ENCODE peak calls at places on chromosomes 6 and 20, in four cellular contexts. P, H, B and U are unnamed samples.

GRCh38 chr6:7262746-7263335 is 50.2 kb downstream of the SSR1 start:
- DNase-seq in P (no peak), H (no peak), B (no peak), U (no peak)

GRCh38 chr6:169691260-169691659 is 10.6 kb downstream of the WDR27 start:
- DNase-seq in P (no peak), H (no peak), B (no peak), U (no peak)

GRCh38 chr6:33983721-33984465 is 162.0 kb downstream of the GRM4 start:
- DNase-seq in P (no peak), H (no peak), B (no peak), U (peak; percentile 30)

GRCh38 chr6:163964778-163965177 is 550.3 kb downstream of the QKI start:
- DNase-seq in P (no peak), H (no peak), B (no peak), U (no peak)

GRCh38 chr20:44901972-44902371 is 7.9 kb upstream of the PABPC1L start:
- DNase-seq in P (no peak), H (no peak), B (no peak), U (no peak)

GRCh38 chr6:156780117-156780641 is 3.0 kb downstream of the ARID1B start:
- DNase-seq in P (peak; percentile 91), H (peak; percentile 87), B (peak; percentile 71), U (no peak)

GRCh38 chr6:36679043-36679821 is 718 bp downstream of the CDKN1A start:
- DNase-seq in P (peak; percentile 50), H (peak; percentile 75), B (no peak), U (peak; percentile 75)

GRCh38 chr6:70686548-70687133 is 19.0 kb downstream of the SMAP1 start:
- DNase-seq in P (peak; percentile 39), H (peak; percentile 49), B (no peak), U (no peak)

GRCh38 chr6:150492941-150493340 is 106.7 kb upstream of the PLEKHG1 start:
- DNase-seq in P (no peak), H (no peak), B (no peak), U (no peak)

DNA sequence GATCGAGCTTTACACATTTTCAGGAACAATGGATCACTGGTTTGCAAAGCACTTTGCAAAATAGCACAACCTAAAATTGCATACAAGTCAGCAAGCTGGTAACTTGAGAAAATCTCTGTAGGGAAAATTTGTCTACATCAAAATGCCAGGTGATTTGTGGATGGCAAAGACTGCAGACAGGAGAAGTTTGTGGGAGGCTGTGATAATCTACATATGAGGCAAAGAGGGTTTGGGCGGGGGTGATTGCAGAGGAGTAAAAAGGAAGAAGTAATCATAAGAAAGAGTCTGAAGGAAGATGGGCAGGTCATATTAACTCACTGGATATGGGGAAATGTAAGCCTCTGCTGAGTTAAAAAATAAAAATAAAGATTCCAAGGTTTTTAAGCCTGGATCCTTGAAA is 166.3 kb upstream of the STXBP5 start:
- DNase-seq in P (no peak), H (no peak), B (no peak), U (no peak)
- TF ChIP-seq HDAC6 in P (no peak), H (no peak), B (no peak), U (no peak)

GRCh38 chr20:24782221-24782620 is 166.8 kb upstream of the CST7 start:
- DNase-seq in P (no peak), H (no peak), B (no peak), U (no peak)
- H3K4me1 ChIP-seq in P (no peaks in the 10 kb centered on the region), H (no peaks in the 10 kb centered on the region), B (no peaks in the 10 kb centered on the region), U (no peaks in the 10 kb centered on the region)

GRCh38 chr20:16018881-16019280 is 554.4 kb downstream of the KIF16B start:
- DNase-seq in P (no peak), H (no peak), B (no peak), U (no peak)
- TF ChIP-seq HDAC6 in P (no peak), H (no peak), B (no peak), U (no peak)

DNA sequence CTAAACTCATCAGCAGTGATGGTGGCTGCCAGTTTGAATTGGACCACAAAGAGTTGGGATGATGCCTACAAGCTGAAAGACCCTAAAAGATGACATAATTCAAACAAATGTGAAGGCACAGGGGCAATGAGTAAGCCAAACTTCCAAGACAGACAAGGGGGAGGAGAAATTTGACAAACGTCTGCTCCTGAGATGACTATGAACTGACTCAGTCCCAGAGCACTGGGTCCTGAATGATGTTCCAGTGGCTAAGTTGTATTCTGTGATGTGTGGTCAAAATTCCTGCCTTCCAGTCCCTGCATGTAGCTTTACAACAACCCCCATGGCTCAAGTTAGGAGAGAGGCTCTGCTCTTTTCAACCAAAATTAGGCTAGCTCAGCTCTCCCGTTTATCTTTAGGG is 86.1 kb upstream of the SIRPA start:
- DNase-seq in P (peak; percentile 32), H (no peak), B (no peak), U (no peak)
- H3K4me1 ChIP-seq in P (peaks cover 46% of the 10 kb centered on the region), H (no peaks in the 10 kb centered on the region), B (peaks cover 11% of the 10 kb centered on the region), U (peaks cover 17% of the 10 kb centered on the region)

DNA sequence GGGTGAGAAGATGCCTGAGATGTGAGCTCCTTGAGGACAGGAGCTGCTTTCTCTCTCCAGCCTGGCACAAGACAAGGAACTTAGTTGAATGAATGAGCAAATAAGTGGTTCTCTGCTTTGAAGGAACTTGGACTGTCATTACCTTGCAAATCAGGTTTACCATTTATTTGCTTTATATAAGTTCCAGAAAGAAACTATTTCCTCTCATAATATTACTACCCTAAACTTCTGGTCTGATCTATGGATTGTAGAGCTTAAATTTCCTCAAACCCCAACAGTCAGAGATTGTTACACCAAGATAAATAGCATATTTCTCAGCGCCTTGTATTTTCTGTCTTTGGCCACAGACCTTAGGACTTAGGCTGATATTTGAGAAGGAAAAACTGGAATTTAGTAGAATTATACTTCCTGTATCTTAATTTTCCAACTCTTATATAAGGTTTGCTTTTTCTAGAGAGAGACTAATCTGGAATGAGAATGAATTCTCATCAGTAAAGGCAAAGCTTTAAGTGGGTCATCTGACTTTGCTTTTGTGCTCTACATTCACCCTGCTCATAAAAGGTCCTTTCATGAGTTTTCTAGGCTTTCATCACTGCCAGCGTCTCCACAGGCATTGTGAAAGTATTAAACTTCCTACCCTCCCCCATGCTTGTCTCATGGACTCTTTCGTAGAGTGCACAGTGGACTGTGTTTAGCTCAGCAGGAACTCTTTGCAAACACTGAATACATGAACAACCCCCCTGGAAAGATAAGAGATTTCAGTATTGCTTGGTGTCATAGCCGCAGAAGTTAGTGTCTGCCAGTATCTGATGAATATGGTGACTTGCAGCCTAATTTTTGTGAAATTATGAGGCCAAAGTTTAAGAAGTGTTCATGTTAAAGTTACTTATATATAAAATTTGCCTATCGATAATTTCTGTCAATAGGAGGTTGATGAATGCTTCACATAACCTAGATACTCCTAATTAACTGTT is 74.0 kb downstream of the PTPRA start:
- DNase-seq in P (peak; percentile 100), H (peak; percentile 77), B (no peak), U (no peak)
- TF ChIP-seq HDAC6 in P (no peak), H (no peak), B (no peak), U (no peak)

GRCh38 chr20:24769878-24770627 is 179.0 kb upstream of the CST7 start:
- DNase-seq in P (no peak), H (no peak), B (no peak), U (no peak)

GRCh38 chr20:24773168-24773567 is 175.9 kb upstream of the CST7 start:
- DNase-seq in P (no peak), H (no peak), B (no peak), U (no peak)

GRCh38 chr20:24770628-24771556 is 178.2 kb upstream of the CST7 start:
- DNase-seq in P (no peak), H (no peak), B (no peak), U (no peak)

GRCh38 chr20:24772667-24773066 is 176.4 kb upstream of the CST7 start:
- DNase-seq in P (no peak), H (no peak), B (no peak), U (no peak)

GRCh38 chr20:24771651-24772061 is 177.4 kb upstream of the CST7 start:
- DNase-seq in P (no peak), H (no peak), B (no peak), U (no peak)
- H3K4me1 ChIP-seq in P (no peaks in the 10 kb centered on the region), H (no peaks in the 10 kb centered on the region), B (no peaks in the 10 kb centered on the region), U (no peaks in the 10 kb centered on the region)

GRCh38 chr6:21479140-21479539 is 114.4 kb upstream of the SOX4 start:
- DNase-seq in P (no peak), H (no peak), B (no peak), U (no peak)
- TF ChIP-seq HDAC6 in P (no peak), H (no peak), B (no peak), U (no peak)

DNA sequence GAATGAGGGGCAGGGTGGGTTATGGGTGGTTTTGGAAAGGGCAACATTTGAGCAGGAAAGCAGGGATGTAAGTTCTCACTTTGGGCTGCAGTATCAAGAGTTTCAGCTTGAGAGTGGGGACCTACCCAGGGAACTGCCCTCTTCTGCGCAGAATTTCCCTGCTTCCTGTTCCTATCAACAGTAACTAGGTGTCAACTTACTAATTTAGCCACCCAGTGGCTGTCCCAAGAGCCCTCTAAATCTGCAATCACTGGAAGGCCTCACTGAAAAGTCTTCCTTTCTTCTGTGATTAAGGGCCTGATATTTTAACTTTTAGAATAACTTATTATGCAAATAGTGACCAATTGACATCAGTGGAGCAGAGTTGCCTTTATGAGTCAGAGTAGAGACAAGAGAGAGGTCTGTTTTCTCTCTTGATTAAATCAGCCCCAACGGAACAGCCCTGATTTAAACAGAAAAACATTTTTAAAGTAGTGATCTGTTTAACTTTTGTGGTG is 118.2 kb upstream of the RIPOR2 start:
- DNase-seq in P (no peak), H (no peak), B (no peak), U (no peak)
- H3K4me1 ChIP-seq in P (no peaks in the 10 kb centered on the region), H (no peaks in the 10 kb centered on the region), B (peaks cover 26% of the 10 kb centered on the region), U (no peaks in the 10 kb centered on the region)

DNA sequence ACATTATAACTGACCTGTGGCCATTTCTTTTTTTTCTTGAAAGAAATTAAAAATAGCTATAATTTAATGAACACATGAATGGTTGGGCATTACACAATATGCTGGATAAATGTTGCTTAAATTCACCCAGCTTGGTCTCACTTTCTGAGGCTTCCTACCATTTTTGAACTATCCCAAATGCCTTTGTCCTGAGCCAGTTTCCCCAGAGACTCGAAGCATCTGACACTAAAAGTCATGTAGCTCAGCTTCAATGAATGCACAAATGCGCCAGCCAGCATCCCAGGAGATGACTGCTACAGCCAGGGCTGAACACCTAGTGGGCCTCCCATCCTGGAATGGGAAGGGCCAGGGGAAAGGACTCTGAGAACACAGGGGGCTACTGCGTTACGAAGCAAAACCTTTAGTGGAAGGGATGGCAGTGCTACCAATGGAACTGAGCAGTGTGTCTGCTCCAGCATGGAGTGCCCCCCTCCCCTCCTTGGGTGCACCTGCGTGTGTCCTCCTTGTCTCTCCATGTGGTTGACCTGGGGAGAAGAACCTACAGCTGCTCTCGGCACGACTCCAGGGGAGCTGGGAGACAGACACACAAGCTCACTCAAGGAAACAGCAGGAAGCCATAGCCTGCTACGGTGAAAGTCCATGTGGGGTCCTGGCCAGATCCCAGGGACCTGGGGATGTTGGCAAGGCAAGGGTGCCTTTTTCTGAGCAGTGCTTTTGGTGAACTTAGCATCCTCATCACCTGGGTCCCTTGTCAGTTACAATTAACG is 60.9 kb downstream of the IRF4 start:
- DNase-seq in P (no peak), H (no peak), B (no peak), U (peak; percentile 27)
- TF ChIP-seq HDAC6 in P (no peak), H (no peak), B (no peak), U (no peak)